ENCODE peak calls at places on chromosome 19, in ten cellular contexts. G is mucosa of descending colon; R is aorta; S is CD8-positive, alpha-beta T cell; J is colonic mucosa; I is GM23248; P is neural progenitor cell; U is small intestine; Z is heart left ventricle; A is fibroblast of lung. Q is an unnamed sample.

GRCh38 chr19:48777720-48778119 is 22.4 kb downstream of the FGF21 start:
- DNase-seq in G (no peak), R (no peak), S (no peak), J (no peak), I (no peak), P (no peak), U (no peak), Z (no peak), A (no peak), Q (no peak)

GRCh38 chr19:30444686-30445232 is 72.6 kb downstream of the ZNF536 start:
- DNase-seq in G (no peak), R (no peak), S (no peak), J (no peak), I (no peak), P (no peak), U (no peak), Z (no peak), A (no peak), Q (no peak)

GRCh38 chr19:55116232-55117062 is 990 bp downstream of the PPP1R12C start:
- DNase-seq in G (peak; percentile 83), R (peak; percentile 88), S (no peak), J (peak; percentile 69), I (peak; percentile 89), P (peak; percentile 50), U (peak; percentile 50), Z (peak; percentile 77), A (peak; percentile 63), Q (no peak)

GRCh38 chr19:52410276-52410675 is 12.6 kb downstream of the ZNF528 start:
- DNase-seq in G (no peak), R (no peak), S (no peak), J (no peak), I (no peak), P (no peak), U (no peak), Z (no peak), A (no peak), Q (no peak)

GRCh38 chr19:34597596-34597995 is 79.4 kb downstream of the SCGB2B2 start:
- DNase-seq in G (no peak), R (no peak), S (no peak), J (no peak), I (no peak), P (no peak), U (no peak), Z (no peak), A (no peak), Q (no peak)

GRCh38 chr19:10419200-10419645 is 1.1 kb upstream of the PDE4A start:
- DNase-seq in G (no peak), R (peak; percentile 83), S (no peak), J (no peak), I (peak; percentile 61), P (peak; percentile 62), U (no peak), Z (no peak), A (no peak), Q (no peak)

GRCh38 chr19:4115818-4116385 is 8.0 kb downstream of the MAP2K2 start:
- DNase-seq in G (no peak), R (no peak), S (no peak), J (no peak), I (no peak), P (no peak), U (no peak), Z (no peak), A (no peak), Q (no peak)

GRCh38 chr19:51743405-51743804 is 8.3 kb downstream of the FPR1 start:
- DNase-seq in G (no peak), R (no peak), S (no peak), J (no peak), I (peak; percentile 23), P (no peak), U (no peak), Z (no peak), A (no peak), Q (no peak)

GRCh38 chr19:38277969-38278680 is 13.8 kb downstream of the SPINT2 start:
- DNase-seq in G (no peak), R (peak; percentile 92), S (no peak), J (no peak), I (peak; percentile 69), P (no peak), U (peak; percentile 66), Z (peak; percentile 79), A (peak; percentile 65), Q (no peak)

GRCh38 chr19:31285744-31286143 is 63.5 kb downstream of the TSHZ3 start:
- DNase-seq in G (no peak), R (no peak), S (no peak), J (no peak), I (peak; percentile 54), P (peak; percentile 13), U (no peak), Z (peak; percentile 25), A (peak; percentile 62), Q (no peak)

GRCh38 chr19:40139533-40140287 is 49.0 kb upstream of the ZNF780A start:
- DNase-seq in G (no peak), R (no peak), S (no peak), J (no peak), I (peak; percentile 78), P (peak; percentile 62), U (peak; percentile 52), Z (no peak), A (peak; percentile 73), Q (no peak)

GRCh38 chr19:4911786-4912672 is 2.7 kb downstream of the UHRF1 start:
- DNase-seq in G (peak; percentile 77), R (peak; percentile 93), S (peak; percentile 50), J (peak; percentile 70), I (peak; percentile 100), P (peak; percentile 73), U (peak; percentile 62), Z (no peak), A (peak; percentile 100), Q (no peak)

GRCh38 chr19:23415561-23416191 is 20.4 kb upstream of the ZNF91 start:
- DNase-seq in G (peak; percentile 83), R (no peak), S (no peak), J (peak; percentile 91), I (peak; percentile 25), P (peak; percentile 94), U (peak; percentile 92), Z (peak; percentile 36), A (no peak), Q (no peak)

GRCh38 chr19:51179297-51179696 is 37.2 kb downstream of the SIGLEC7 start:
- DNase-seq in G (no peak), R (no peak), S (no peak), J (no peak), I (no peak), P (no peak), U (no peak), Z (no peak), A (no peak), Q (no peak)

GRCh38 chr19:3243851-3244700 is 19.6 kb downstream of the CELF5 start:
- DNase-seq in G (no peak), R (no peak), S (no peak), J (peak; percentile 63), I (peak; percentile 52), P (peak; percentile 89), U (peak; percentile 25), Z (no peak), A (peak; percentile 56), Q (no peak)

GRCh38 chr19:44745386-44745831 is 3.1 kb upstream of the BCL3 start:
- DNase-seq in G (peak; percentile 90), R (peak; percentile 90), S (no peak), J (peak; percentile 89), I (peak; percentile 87), P (peak; percentile 22), U (peak; percentile 80), Z (peak; percentile 83), A (peak; percentile 81), Q (no peak)

GRCh38 chr19:57803594-57804325 is 11.0 kb downstream of the ZNF552 start:
- DNase-seq in G (peak; percentile 60), R (no peak), S (no peak), J (peak; percentile 62), I (peak; percentile 78), P (peak; percentile 95), U (peak; percentile 52), Z (no peak), A (peak; percentile 58), Q (no peak)

GRCh38 chr19:40465025-40465780 is at the start of gene BLVRB:
- DNase-seq in G (no peak), R (no peak), S (peak; percentile 7), J (no peak), I (peak; percentile 87), P (no peak), U (peak; percentile 68), Z (no peak), A (peak; percentile 71), Q (no peak)

GRCh38 chr19:8506402-8506957 is 4.0 kb upstream of the PRAM1 start:
- DNase-seq in G (no peak), R (no peak), S (no peak), J (no peak), I (no peak), P (peak; percentile 43), U (no peak), Z (no peak), A (no peak), Q (no peak)
- H3K4me1 ChIP-seq in G (peaks cover 12% of the 10 kb centered on the region), R (no peaks in the 10 kb centered on the region), S (peaks cover 19% of the 10 kb centered on the region), J (no peaks in the 10 kb centered on the region), I (no peaks in the 10 kb centered on the region), P (peaks cover 11% of the 10 kb centered on the region), U (no peaks in the 10 kb centered on the region), Z (no peaks in the 10 kb centered on the region), A (no peaks in the 10 kb centered on the region), Q (peaks cover 29% of the 10 kb centered on the region)

GRCh38 chr19:17536957-17537356 is 18.5 kb upstream of the COLGALT1 start:
- DNase-seq in G (no peak), R (no peak), S (no peak), J (no peak), I (no peak), P (no peak), U (no peak), Z (no peak), A (no peak), Q (no peak)
- H3K36me3 ChIP-seq in G (no peaks in the 10 kb centered on the region), R (no peaks in the 10 kb centered on the region), S (no peaks in the 10 kb centered on the region), J (no peaks in the 10 kb centered on the region), I (no peaks in the 10 kb centered on the region), P (no peaks in the 10 kb centered on the region), U (no peaks in the 10 kb centered on the region), Z (no peaks in the 10 kb centered on the region), A (no peaks in the 10 kb centered on the region), Q (no peaks in the 10 kb centered on the region)

DNA sequence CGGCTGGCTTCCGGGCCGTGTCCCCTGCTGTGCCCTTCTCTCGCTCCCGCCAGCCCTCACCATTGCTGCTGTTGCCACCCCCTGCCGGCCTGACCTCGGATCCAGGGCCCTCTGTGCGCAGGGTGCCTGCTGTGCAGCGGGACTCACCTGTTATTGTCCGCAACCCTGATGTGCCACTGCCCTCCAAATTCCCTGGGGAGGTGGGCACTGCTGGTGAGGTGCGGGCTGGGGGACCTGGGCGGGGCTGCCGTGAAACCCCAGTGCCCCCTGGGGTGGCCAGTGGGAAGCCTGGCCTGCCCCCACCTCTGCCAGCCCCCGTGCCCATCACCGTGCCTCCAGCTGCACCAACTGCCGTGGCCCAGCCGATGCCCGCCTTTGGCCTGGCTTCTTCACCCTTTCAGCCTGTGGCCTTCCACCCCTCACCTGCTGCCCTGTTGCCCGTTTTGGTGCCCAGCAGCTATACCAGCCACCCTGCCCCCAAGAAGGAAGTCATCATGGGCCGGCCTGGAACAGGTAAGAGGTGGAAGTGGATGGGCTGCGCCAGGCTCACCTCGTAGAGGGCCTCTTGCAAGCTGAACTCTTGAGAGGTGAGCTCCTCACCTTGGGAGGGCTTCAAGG is 5.1 kb downstream of the CIC start:
- DNase-seq in G (no peak), R (no peak), S (no peak), J (no peak), I (no peak), P (no peak), U (no peak), Z (no peak), A (no peak), Q (no peak)
- H3K4me1 ChIP-seq in G (peaks cover 30% of the 10 kb centered on the region), R (peaks cover 1% of the 10 kb centered on the region), S (peaks cover 53% of the 10 kb centered on the region), J (peaks cover 21% of the 10 kb centered on the region), I (peaks cover 40% of the 10 kb centered on the region), P (peaks cover 12% of the 10 kb centered on the region), U (peaks cover 3% of the 10 kb centered on the region), Z (peaks cover 48% of the 10 kb centered on the region), A (peaks cover 16% of the 10 kb centered on the region), Q (peaks cover 70% of the 10 kb centered on the region)

GRCh38 chr19:18008814-18009213 is 844 bp downstream of the ARRDC2 start:
- DNase-seq in G (no peak), R (no peak), S (no peak), J (no peak), I (no peak), P (no peak), U (no peak), Z (no peak), A (no peak), Q (no peak)
- H3K36me3 ChIP-seq in G (peaks cover 13% of the 10 kb centered on the region), R (peaks cover 3% of the 10 kb centered on the region), S (peaks cover 34% of the 10 kb centered on the region), J (peaks cover 9% of the 10 kb centered on the region), I (peaks cover 25% of the 10 kb centered on the region), P (no peaks in the 10 kb centered on the region), U (peaks cover 19% of the 10 kb centered on the region), Z (peaks cover 48% of the 10 kb centered on the region), A (peaks cover 9% of the 10 kb centered on the region), Q (peaks cover 17% of the 10 kb centered on the region)